ENCODE peak calls at places on chromosome 22, in six cellular contexts. S is endothelial cell of umbilical vein, V is MM.1S, O is astrocyte, I is lower leg skin, A is upper lobe of left lung. C is an unnamed sample.

GRCh38 chr22:29813563-29813962 is 24.5 kb downstream of the ASCC2 start:
- DNase-seq in S (no peak), V (no peak), O (no peak), I (no peak), A (no peak), C (no peak)

GRCh38 chr22:20268350-20269012 is 363 bp upstream of the RTN4R start:
- DNase-seq in S (peak), V (peak), O (no peak), I (no peak), A (peak), C (peak)

GRCh38 chr22:37121887-37122591 is 12.5 kb upstream of the TMPRSS6 start:
- DNase-seq in S (peak), V (peak), O (peak), I (peak), A (peak), C (peak)

GRCh38 chr22:37316875-37317371 is 34.6 kb downstream of the CYTH4 start:
- DNase-seq in S (peak), V (peak), O (peak), I (no peak), A (peak), C (peak)

GRCh38 chr22:29427176-29427760 is 11.1 kb upstream of the RFPL1 start:
- DNase-seq in S (no peak), V (no peak), O (no peak), I (peak), A (no peak), C (no peak)

GRCh38 chr22:19865141-19865829 is 10.6 kb upstream of the GNB1L start:
- DNase-seq in S (no peak), V (no peak), O (peak), I (no peak), A (peak), C (no peak)

GRCh38 chr22:17569971-17570511 is 6.7 kb downstream of the SLC25A18 start:
- DNase-seq in S (peak), V (no peak), O (peak), I (no peak), A (no peak), C (no peak)

GRCh38 chr22:19108807-19109197 is 13.4 kb downstream of the DGCR2 start:
- DNase-seq in S (no peak), V (no peak), O (no peak), I (no peak), A (no peak), C (no peak)

GRCh38 chr22:43860126-43860525 is 2.2 kb downstream of the SULT4A1 start:
- DNase-seq in S (no peak), V (no peak), O (no peak), I (peak), A (no peak), C (no peak)

GRCh38 chr22:38346506-38346905 is 29.3 kb upstream of the CSNK1E start:
- DNase-seq in S (no peak), V (no peak), O (no peak), I (peak), A (no peak), C (no peak)

GRCh38 chr22:29348956-29349355 is 33.5 kb upstream of the RASL10A start:
- DNase-seq in S (no peak), V (no peak), O (no peak), I (no peak), A (no peak), C (no peak)

GRCh38 chr22:47762141-47762540 is 999.7 kb downstream of the TBC1D22A start:
- DNase-seq in S (no peak), V (no peak), O (no peak), I (peak), A (no peak), C (no peak)

GRCh38 chr22:50489363-50490243 is 2.9 kb downstream of the MIOX start:
- DNase-seq in S (no peak), V (no peak), O (no peak), I (no peak), A (no peak), C (no peak)

GRCh38 chr22:17563936-17564391 is 666 bp downstream of the SLC25A18 start:
- DNase-seq in S (no peak), V (no peak), O (peak), I (no peak), A (no peak), C (no peak)

GRCh38 chr22:38543822-38544221 is 26.2 kb downstream of the DMC1 start:
- DNase-seq in S (no peak), V (no peak), O (no peak), I (no peak), A (no peak), C (no peak)

GRCh38 chr22:48553119-48553518 is 1274.6 kb downstream of the BRD1 start:
- DNase-seq in S (no peak), V (no peak), O (no peak), I (no peak), A (no peak), C (no peak)

GRCh38 chr22:26097840-26098239 is 71.4 kb upstream of the SEZ6L start:
- DNase-seq in S (no peak), V (no peak), O (no peak), I (no peak), A (no peak), C (no peak)

GRCh38 chr22:35547993-35548761 is 7.5 kb downstream of the RASD2 start:
- DNase-seq in S (no peak), V (no peak), O (no peak), I (no peak), A (no peak), C (no peak)
- TF ChIP-seq CTCF in S (no peak), V (no peak), O (no peak), I (no peak), A (no peak), C (no peak)

DNA sequence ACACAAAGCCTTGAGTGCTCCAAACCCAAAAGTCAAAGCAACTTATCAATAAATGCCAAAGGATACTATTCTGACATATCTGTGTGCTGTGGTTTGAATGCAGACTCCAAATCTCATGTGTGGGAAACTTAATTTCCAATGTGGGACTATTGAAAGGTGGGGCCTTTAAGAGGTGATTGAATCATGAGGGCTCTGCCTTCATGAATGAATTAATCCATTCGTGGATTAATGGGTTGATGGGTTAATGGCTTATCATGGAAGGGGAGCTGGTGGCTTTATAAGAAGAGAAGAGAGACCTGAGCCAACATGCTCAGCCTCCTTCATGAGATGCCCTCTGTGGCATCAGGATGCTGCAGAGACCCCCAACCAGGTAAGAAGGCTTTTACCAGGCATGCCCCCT is 16.8 kb upstream of the ZNF280A start:
- DNase-seq in S (no peak), V (no peak), O (no peak), I (no peak), A (no peak), C (no peak)
- H3K4me3 ChIP-seq in S (no peak), V (no peak), O (no peak), I (no peak), A (no peak), C (no peak)

GRCh38 chr22:24555496-24556253 is at the start of gene SNRPD3:
- DNase-seq in S (peak), V (peak), O (peak), I (peak), A (peak), C (peak)
- TF ChIP-seq CTCF in S (no peak), V (no peak), O (no peak), I (no peak), A (peak), C (no peak)

GRCh38 chr22:23010430-23010829 is 59.9 kb upstream of the GNAZ start:
- DNase-seq in S (no peak), V (no peak), O (no peak), I (no peak), A (no peak), C (no peak)

GRCh38 chr22:23012081-23012622 is 58.2 kb upstream of the GNAZ start:
- DNase-seq in S (no peak), V (peak), O (no peak), I (no peak), A (no peak), C (peak)

GRCh38 chr22:23014250-23014649 is 56.1 kb upstream of the GNAZ start:
- DNase-seq in S (no peak), V (no peak), O (no peak), I (no peak), A (no peak), C (no peak)

GRCh38 chr22:23011105-23011674 is 59.1 kb upstream of the GNAZ start:
- DNase-seq in S (no peak), V (no peak), O (no peak), I (no peak), A (no peak), C (no peak)

GRCh38 chr22:23013612-23014011 is 56.7 kb upstream of the GNAZ start:
- DNase-seq in S (no peak), V (no peak), O (no peak), I (peak), A (no peak), C (no peak)
- H3K4me3 ChIP-seq in S (no peak), V (no peak), O (no peak), I (no peak), A (no peak), C (no peak)

GRCh38 chr22:41357191-41357590 is 24.6 kb upstream of the TEF start:
- DNase-seq in S (no peak), V (no peak), O (no peak), I (no peak), A (no peak), C (no peak)
- TF ChIP-seq CTCF in S (no peak), V (no peak), O (no peak), I (no peak), A (no peak), C (no peak)

GRCh38 chr22:46454233-46454909 is 83.0 kb downstream of the CELSR1 start:
- DNase-seq in S (no peak), V (no peak), O (peak), I (no peak), A (no peak), C (no peak)

GRCh38 chr22:46453829-46454220 is 83.6 kb downstream of the CELSR1 start:
- DNase-seq in S (no peak), V (no peak), O (no peak), I (no peak), A (no peak), C (no peak)

GRCh38 chr22:46452195-46453005 is 85.0 kb downstream of the CELSR1 start:
- DNase-seq in S (no peak), V (no peak), O (no peak), I (no peak), A (peak), C (no peak)

GRCh38 chr22:46451741-46452140 is 85.7 kb downstream of the CELSR1 start:
- DNase-seq in S (no peak), V (no peak), O (no peak), I (no peak), A (no peak), C (no peak)

DNA sequence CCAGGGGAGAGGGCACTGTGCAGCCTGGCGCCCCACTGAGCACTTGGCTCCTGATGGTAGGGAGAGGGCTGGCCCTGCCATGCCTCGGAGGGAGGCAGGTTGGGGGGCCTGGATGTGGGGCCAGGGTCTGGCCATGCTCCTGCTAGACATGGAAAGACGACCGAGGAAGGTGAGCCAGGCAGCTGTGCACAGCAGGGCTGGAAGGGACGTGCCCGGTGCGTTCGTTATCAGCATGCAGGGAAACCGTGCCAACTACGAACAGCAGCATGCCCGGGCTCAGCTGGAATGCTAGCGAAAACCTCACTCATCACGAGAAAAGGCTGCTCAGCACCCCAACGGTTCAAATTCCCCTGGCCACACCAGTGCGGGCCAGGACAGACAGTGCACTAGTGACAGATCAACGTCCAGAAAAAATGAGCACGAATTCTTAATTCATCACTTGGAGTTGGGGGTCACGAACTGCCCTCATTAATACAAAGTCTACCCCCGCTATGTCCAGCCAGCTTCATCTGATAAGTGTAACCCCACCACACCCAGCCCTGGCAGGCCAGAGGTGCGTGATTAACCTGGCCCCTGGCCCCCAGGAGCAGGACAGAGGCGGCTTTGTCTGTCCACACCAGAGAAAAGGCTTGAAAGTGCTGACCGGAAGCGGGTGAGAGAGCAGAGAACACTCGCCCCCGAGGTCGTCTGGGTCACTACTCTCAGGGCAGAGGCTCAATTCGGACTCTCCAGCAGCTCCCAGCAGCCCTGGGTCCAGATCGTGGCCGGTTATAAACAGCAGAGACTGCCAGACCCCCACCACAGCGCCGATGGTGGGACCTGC is 84.2 kb downstream of the CELSR1 start:
- DNase-seq in S (no peak), V (no peak), O (no peak), I (no peak), A (peak), C (no peak)
- H3K4me3 ChIP-seq in S (no peak), V (no peak), O (no peak), I (no peak), A (no peak), C (no peak)

GRCh38 chr22:35838849-35839646 is 121.4 kb downstream of the APOL5 start:
- DNase-seq in S (peak), V (no peak), O (peak), I (no peak), A (no peak), C (peak)
- TF ChIP-seq CTCF in S (peak), V (peak), O (peak), I (no peak), A (no peak), C (peak)

GRCh38 chr22:42742940-42743339 is 22.3 kb upstream of the A4GALT start:
- DNase-seq in S (no peak), V (no peak), O (no peak), I (no peak), A (no peak), C (no peak)
- H3K4me3 ChIP-seq in S (no peak), V (no peak), O (no peak), I (no peak), A (no peak), C (no peak)

GRCh38 chr22:24994070-24994763 is 41.7 kb downstream of the KIAA1671 start:
- DNase-seq in S (no peak), V (no peak), O (peak), I (no peak), A (no peak), C (no peak)
- TF ChIP-seq CTCF in S (no peak), V (peak), O (no peak), I (no peak), A (no peak), C (no peak)

C was measured in GM12865.